ENCODE peak calls at places on chromosomes 7 and 10, in seven cellular contexts. F is GM06990, J is AG09309, K is kidney epithelial cell, B is HFFc6, D is AG10803, S is endothelial cell. P is an unnamed sample.

GRCh38 chr10:129863231-129863663 is 100.8 kb downstream of the EBF3 start:
- DNase-seq in F (no peak), J (no peak), K (no peak), B (no peak), D (no peak), S (no peak), P (peak)

GRCh38 chr10:120017731-120018130 is 125.2 kb downstream of the SEC23IP start:
- DNase-seq in F (no peak), J (no peak), K (no peak), B (no peak), D (no peak), S (no peak), P (no peak)

GRCh38 chr10:116097239-116097751 is 175.7 kb downstream of the GFRA1 start:
- DNase-seq in F (no peak), J (no peak), K (no peak), B (no peak), D (no peak), S (no peak), P (peak)

GRCh38 chr10:3067045-3067858 is at the start of gene PFKP:
- DNase-seq in F (peak), J (no peak), K (no peak), B (no peak), D (no peak), S (peak), P (peak)

GRCh38 chr10:105718207-105718995 is 1077.3 kb downstream of the SORCS3 start:
- DNase-seq in F (no peak), J (no peak), K (no peak), B (no peak), D (no peak), S (no peak), P (no peak)

GRCh38 chr10:72889391-72889831 is 4.1 kb upstream of the OIT3 start:
- DNase-seq in F (no peak), J (no peak), K (no peak), B (no peak), D (peak), S (no peak), P (no peak)

GRCh38 chr10:123583639-123584418 is 82.3 kb upstream of the GPR26 start:
- DNase-seq in F (peak), J (peak), K (no peak), B (peak), D (peak), S (peak), P (peak)

GRCh38 chr7:134420509-134421125 is 38.3 kb downstream of the AKR1B1 start:
- DNase-seq in F (no peak), J (peak), K (no peak), B (peak), D (peak), S (peak), P (peak)

GRCh38 chr7:138008588-138009349 is 6.9 kb upstream of the CREB3L2 start:
- DNase-seq in F (no peak), J (no peak), K (no peak), B (peak), D (peak), S (peak), P (peak)

GRCh38 chr7:247166-247565 is 42.8 kb upstream of the FOXL3 start:
- DNase-seq in F (no peak), J (no peak), K (no peak), B (no peak), D (no peak), S (no peak), P (no peak)

GRCh38 chr7:106126170-106126938 is 14.2 kb upstream of the SYPL1 start:
- DNase-seq in F (no peak), J (no peak), K (no peak), B (peak), D (peak), S (no peak), P (no peak)

GRCh38 chr7:924541-925231 is 29.8 kb downstream of the ADAP1 start:
- DNase-seq in F (peak), J (no peak), K (no peak), B (no peak), D (no peak), S (no peak), P (no peak)

GRCh38 chr7:20991544-20991943 is 204.9 kb upstream of the SP8 start:
- DNase-seq in F (no peak), J (no peak), K (no peak), B (no peak), D (no peak), S (no peak), P (no peak)

GRCh38 chr7:47610506-47611044 is 28.7 kb upstream of the TNS3 start:
- DNase-seq in F (no peak), J (peak), K (no peak), B (peak), D (peak), S (no peak), P (no peak)

GRCh38 chr10:20489961-20490360 is 407.1 kb downstream of the NEBL start:
- DNase-seq in F (no peak), J (no peak), K (no peak), B (no peak), D (no peak), S (no peak), P (no peak)

GRCh38 chr10:14774797-14775196 is at the start of gene FAM107B:
- DNase-seq in F (no peak), J (no peak), K (no peak), B (no peak), D (no peak), S (no peak), P (no peak)

GRCh38 chr7:26508917-26509316 is 217.3 kb downstream of the SNX10 start:
- DNase-seq in F (no peak), J (no peak), K (no peak), B (no peak), D (no peak), S (no peak), P (no peak)

GRCh38 chr7:56007167-56007652 is 42.8 kb downstream of the NIPSNAP2 start:
- DNase-seq in F (no peak), J (no peak), K (no peak), B (no peak), D (no peak), S (no peak), P (peak)

GRCh38 chr7:30562909-30563308 is 31.8 kb upstream of the GARS1 start:
- DNase-seq in F (no peak), J (no peak), K (no peak), B (no peak), D (no peak), S (no peak), P (no peak)

GRCh38 chr7:45593121-45593541 is 19.0 kb downstream of the ADCY1 start:
- DNase-seq in F (no peak), J (no peak), K (no peak), B (no peak), D (no peak), S (no peak), P (no peak)

GRCh38 chr7:1286946-1287628 is 54.4 kb downstream of the UNCX start:
- DNase-seq in F (no peak), J (no peak), K (no peak), B (no peak), D (no peak), S (no peak), P (no peak)

GRCh38 chr7:84104841-84105240 is 89.7 kb downstream of the SEMA3A start:
- DNase-seq in F (no peak), J (no peak), K (no peak), B (no peak), D (no peak), S (no peak), P (no peak)

GRCh38 chr10:28628184-28628893 is 49.0 kb upstream of the BAMBI start:
- DNase-seq in F (peak), J (peak), K (no peak), B (peak), D (peak), S (peak), P (peak)

GRCh38 chr10:47154762-47155161 is 145.2 kb upstream of the GDF10 start:
- DNase-seq in F (no peak), J (no peak), K (no peak), B (no peak), D (no peak), S (no peak), P (no peak)

GRCh38 chr7:130095812-130096211 is 25.5 kb downstream of the KLHDC10 start:
- DNase-seq in F (no peak), J (peak), K (no peak), B (peak), D (peak), S (no peak), P (no peak)

GRCh38 chr10:116866987-116867595 is 17.8 kb downstream of the ENO4 start:
- DNase-seq in F (no peak), J (no peak), K (no peak), B (no peak), D (peak), S (no peak), P (no peak)

GRCh38 chr7:30702200-30702599 is 19.9 kb upstream of the CRHR2 start:
- DNase-seq in F (no peak), J (no peak), K (no peak), B (no peak), D (no peak), S (no peak), P (no peak)

DNA sequence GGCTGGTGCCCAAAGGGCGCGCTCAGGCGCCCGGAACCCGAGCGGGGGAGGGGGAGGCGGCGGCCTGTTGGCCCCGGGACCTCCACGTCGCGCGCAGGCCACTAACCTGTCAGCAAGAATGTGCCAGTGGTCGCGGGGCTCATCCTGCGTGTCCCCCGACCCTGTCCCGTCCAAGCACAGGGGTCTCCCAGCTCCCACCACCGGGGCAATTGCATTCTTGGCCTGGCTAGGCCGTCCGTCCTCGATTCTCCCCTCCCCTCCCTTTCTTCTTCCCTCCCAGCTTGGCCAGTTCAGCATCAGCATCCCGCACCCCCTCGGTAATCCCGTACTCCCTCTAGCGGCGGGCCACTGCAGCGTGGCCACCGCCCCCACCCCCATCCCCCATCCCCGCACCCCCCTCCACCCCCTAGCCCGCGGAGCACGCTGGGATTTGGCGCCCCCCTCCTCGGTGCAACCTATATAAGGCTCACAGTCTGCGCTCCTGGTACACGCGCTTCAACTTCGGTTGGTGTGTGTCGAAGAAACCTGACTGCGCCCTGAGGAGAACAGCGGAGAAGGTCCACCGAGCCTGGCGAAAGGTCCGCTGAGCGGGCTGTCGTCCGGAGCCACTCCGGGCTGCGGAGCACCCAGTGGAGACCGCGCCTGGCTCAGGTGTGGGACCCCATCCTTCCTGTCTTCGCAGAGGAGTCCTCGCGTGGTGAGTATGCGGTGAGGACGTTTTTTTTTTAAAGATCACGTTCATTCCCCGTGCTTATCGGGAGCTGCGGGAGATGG is at the start of gene SGCE:
- DNase-seq in F (peak), J (peak), K (no peak), B (peak), D (peak), S (peak), P (peak)
- TF ChIP-seq CTCF in F (peak), J (peak), K (peak), B (peak), D (peak), S (peak), P (peak)

GRCh38 chr7:4753610-4754432 is 21.6 kb upstream of the AP5Z1 start:
- DNase-seq in F (peak), J (no peak), K (no peak), B (peak), D (peak), S (peak), P (peak)
- TF ChIP-seq CTCF in F (peak), J (peak), K (peak), B (peak), D (peak), S (peak), P (peak)

DNA sequence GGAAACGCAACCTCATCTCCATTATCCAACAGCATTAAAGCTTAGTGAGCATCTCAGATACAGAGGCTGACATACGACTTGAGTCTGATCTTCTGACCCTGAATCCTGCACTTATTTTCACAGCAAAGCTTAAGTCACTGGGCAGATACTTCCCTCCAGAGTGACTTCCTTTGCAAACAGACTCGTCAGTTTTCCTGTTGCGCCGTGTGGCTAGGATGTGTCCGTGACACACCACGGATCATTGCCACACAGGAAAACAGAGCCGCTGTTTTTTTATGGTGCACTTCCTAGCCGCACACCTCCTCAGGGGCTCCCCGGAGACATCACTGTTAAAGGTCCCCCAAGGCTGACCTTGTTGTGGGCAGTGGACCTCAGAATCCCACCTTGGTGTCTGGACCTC is 94.9 kb upstream of the MKI67 start:
- DNase-seq in F (no peak), J (no peak), K (no peak), B (no peak), D (no peak), S (no peak), P (no peak)
- TF ChIP-seq CTCF in F (no peak), J (no peak), K (no peak), B (no peak), D (no peak), S (no peak), P (no peak)

GRCh38 chr7:42886129-42886528 is 25.7 kb downstream of the C7orf25 start:
- DNase-seq in F (no peak), J (no peak), K (no peak), B (peak), D (peak), S (no peak), P (no peak)
- TF ChIP-seq CTCF in F (peak), J (peak), K (peak), B (peak), D (peak), S (peak), P (peak)

GRCh38 chr10:60769406-60769805 is 8.9 kb upstream of the CDK1 start:
- DNase-seq in F (no peak), J (no peak), K (no peak), B (no peak), D (no peak), S (no peak), P (no peak)
- TF ChIP-seq CTCF in F (no peak), J (no peak), K (no peak), B (no peak), D (no peak), S (no peak), P (no peak)

GRCh38 chr7:32032211-32032610 is 38.0 kb downstream of the PDE1C start:
- DNase-seq in F (no peak), J (no peak), K (no peak), B (no peak), D (no peak), S (no peak), P (no peak)
- TF ChIP-seq CTCF in F (no peak), J (no peak), K (no peak), B (no peak), D (no peak), S (no peak), P (no peak)

GRCh38 chr7:145848691-145849090 is 267.9 kb upstream of the CNTNAP2 start:
- DNase-seq in F (no peak), J (no peak), K (no peak), B (no peak), D (no peak), S (no peak), P (peak)
- TF ChIP-seq CTCF in F (no peak), J (no peak), K (peak), B (no peak), D (no peak), S (no peak), P (peak)

DNA sequence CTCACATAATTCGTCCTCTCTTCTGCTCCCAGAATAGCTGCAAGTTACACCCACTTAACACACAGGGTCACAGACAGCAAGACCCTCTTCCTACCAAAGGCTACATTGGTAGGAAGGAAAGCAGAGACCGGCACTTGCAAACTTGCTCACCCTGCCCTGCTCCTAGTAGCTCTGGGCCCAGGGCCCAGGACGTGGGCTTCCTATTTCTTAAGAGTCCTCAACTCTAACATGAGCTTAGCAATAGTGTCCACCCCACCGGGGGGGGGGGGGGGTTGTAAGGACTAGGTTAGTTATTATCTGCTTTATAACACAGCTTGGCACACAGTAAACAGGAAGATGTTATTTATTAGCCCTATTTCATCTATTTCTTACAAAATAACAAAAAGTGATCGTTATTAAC is 106.6 kb downstream of the GRB10 start:
- DNase-seq in F (no peak), J (no peak), K (no peak), B (no peak), D (no peak), S (no peak), P (no peak)
- TF ChIP-seq CTCF in F (no peak), J (no peak), K (no peak), B (no peak), D (no peak), S (no peak), P (no peak)